ENCODE peak calls at places on chromosomes 6 and 20, in nine cellular contexts. M is cardiac muscle cell, W is Peyer's patch, L is lower lobe of right lung, B is psoas muscle, O is left lung, R is suprapubic skin, I is brain microvascular endothelial cell, Y is ovary. E is an unnamed sample.

GRCh38 chr20:48180637-48181036 is 395.4 kb upstream of the SULF2 start:
- DNase-seq in B (no peak), L (no peak), O (no peak), W (no peak), M (no peak), Y (peak; percentile 29), R (no peak), I (no peak), E (no peak)

GRCh38 chr6:169791721-169792131 is 40.3 kb downstream of the ERMARD start:
- DNase-seq in W (no peak), B (no peak), R (peak; percentile 35), O (no peak), M (peak; percentile 52), I (no peak), Y (no peak), L (no peak), E (peak; percentile 5)

GRCh38 chr6:159433550-159433949 is 259.5 kb downstream of the SOD2 start:
- DNase-seq in I (no peak), Y (no peak), W (no peak), B (no peak), R (no peak), M (no peak), O (no peak), L (no peak), E (no peak)

GRCh38 chr6:126959765-126960164 is 158.7 kb upstream of the RSPO3 start:
- DNase-seq in I (no peak), B (no peak), O (no peak), M (no peak), W (no peak), R (no peak), L (no peak), Y (no peak), E (no peak)

GRCh38 chr6:55528624-55529023 is 50.4 kb downstream of the HMGCLL1 start:
- DNase-seq in O (no peak), Y (no peak), B (no peak), R (no peak), M (no peak), I (peak; percentile 35), W (no peak), L (no peak), E (peak; percentile 24)

GRCh38 chr6:29702519-29703103 is 20.6 kb upstream of the HLA-F start:
- DNase-seq in Y (peak; percentile 77), O (peak; percentile 98), R (no peak), I (peak; percentile 31), B (no peak), L (peak; percentile 74), W (peak; percentile 79), M (peak; percentile 65), E (no peak)

GRCh38 chr6:50925548-50925947 is 106.9 kb downstream of the TFAP2B start:
- DNase-seq in W (no peak), I (no peak), R (no peak), B (no peak), L (no peak), O (no peak), M (no peak), Y (no peak), E (no peak)

GRCh38 chr6:13355969-13356368 is 27.6 kb upstream of the TBC1D7 start:
- DNase-seq in R (no peak), W (no peak), L (no peak), B (no peak), Y (no peak), O (no peak), I (no peak), M (no peak), E (no peak)

GRCh38 chr6:8207869-8208191 is 105.5 kb upstream of the EEF1E1 start:
- DNase-seq in B (no peak), M (no peak), L (no peak), O (no peak), Y (no peak), I (no peak), W (no peak), R (no peak), E (no peak)

GRCh38 chr6:30463651-30464618 is 25.4 kb upstream of the HLA-E start:
- DNase-seq in M (no peak), Y (peak; percentile 40), I (no peak), W (peak; percentile 59), L (peak; percentile 73), O (peak; percentile 93), B (peak; percentile 38), R (no peak), E (no peak)

GRCh38 chr6:2853766-2854393 is 12.2 kb upstream of the SERPINB1 start:
- DNase-seq in O (no peak), R (no peak), B (peak; percentile 62), L (no peak), I (peak; percentile 92), Y (no peak), M (no peak), W (peak; percentile 49), E (no peak)

GRCh38 chr6:83511901-83512681 is at the start of gene PRSS35:
- DNase-seq in I (peak; percentile 38), M (peak; percentile 87), W (peak; percentile 71), L (peak; percentile 58), Y (peak; percentile 78), B (peak; percentile 36), O (peak; percentile 88), R (no peak), E (peak; percentile 46)

GRCh38 chr20:48636301-48636700 is 191.5 kb downstream of the PREX1 start:
- DNase-seq in W (no peak), M (no peak), R (no peak), O (peak; percentile 82), B (no peak), Y (no peak), I (no peak), L (no peak), E (no peak)

GRCh38 chr6:91386204-91386603 is 799.3 kb upstream of the MAP3K7 start:
- DNase-seq in R (no peak), M (no peak), Y (no peak), B (no peak), L (no peak), O (no peak), I (no peak), W (no peak), E (no peak)

GRCh38 chr6:78867370-78868040 is at the start of gene IRAK1BP1:
- DNase-seq in O (peak; percentile 92), I (peak; percentile 85), Y (peak; percentile 88), R (peak; percentile 84), B (peak; percentile 77), M (peak; percentile 89), W (peak; percentile 84), L (peak; percentile 89), E (peak; percentile 81)
- TF ChIP-seq CTCF in O (no peak), I (peak; percentile 44), Y (peak; percentile 6), R (no peak), B (no peak), M (peak; percentile 24), W (no peak), L (no peak), E (no peak)

GRCh38 chr20:5835870-5836269 is 85.7 kb downstream of the SHLD1 start:
- DNase-seq in W (no peak), Y (no peak), B (no peak), R (no peak), O (no peak), L (no peak), M (no peak), I (no peak), E (no peak)

GRCh38 chr20:5831539-5832237 is 81.5 kb downstream of the SHLD1 start:
- DNase-seq in R (no peak), M (no peak), L (no peak), B (no peak), O (no peak), W (no peak), Y (no peak), I (no peak), E (no peak)

GRCh38 chr20:5835234-5835845 is 85.1 kb downstream of the SHLD1 start:
- DNase-seq in I (peak; percentile 52), L (no peak), B (no peak), W (no peak), M (no peak), R (no peak), Y (peak; percentile 46), O (no peak), E (peak; percentile 59)

GRCh38 chr20:5833309-5833941 is 83.2 kb downstream of the SHLD1 start:
- DNase-seq in M (no peak), Y (no peak), B (no peak), O (no peak), L (no peak), W (no peak), I (no peak), R (no peak), E (no peak)

DNA sequence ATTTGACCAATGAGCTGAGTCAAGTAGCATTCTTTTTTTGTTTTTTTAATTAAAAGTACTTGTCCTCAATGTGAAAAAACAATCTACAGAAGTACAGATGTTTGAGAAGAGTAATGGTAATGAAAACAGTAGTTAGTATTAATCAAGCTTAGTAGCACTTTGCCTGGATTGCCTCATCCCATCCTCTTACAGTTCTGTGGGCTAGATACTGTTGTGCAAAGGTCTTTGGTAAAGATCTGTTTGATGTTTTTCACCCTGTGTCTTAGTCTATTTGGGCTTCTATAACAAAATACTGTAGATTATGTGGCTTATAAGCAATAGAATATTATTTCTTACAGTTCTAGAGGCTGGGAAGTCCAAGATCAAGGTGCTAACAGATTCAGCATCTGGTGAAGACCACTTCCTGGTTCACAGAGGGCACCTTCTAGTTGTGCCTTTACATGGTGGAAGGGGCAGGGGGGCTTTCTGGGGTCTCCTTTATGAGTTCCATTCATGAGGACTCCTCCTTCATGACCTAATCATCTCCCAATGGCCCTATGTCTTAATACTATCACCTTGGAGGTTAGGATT is 84.3 kb downstream of the SHLD1 start:
- DNase-seq in Y (no peak), M (no peak), L (no peak), R (no peak), B (no peak), O (no peak), I (no peak), W (no peak), E (no peak)
- H3K27ac ChIP-seq in Y (no peak overlapping the region), M (no peak overlapping the region), L (no peak overlapping the region), R (no peak overlapping the region), B (no peak overlapping the region), O (no peak overlapping the region), I (no peak overlapping the region), W (no peak overlapping the region), E (no peak overlapping the region)

DNA sequence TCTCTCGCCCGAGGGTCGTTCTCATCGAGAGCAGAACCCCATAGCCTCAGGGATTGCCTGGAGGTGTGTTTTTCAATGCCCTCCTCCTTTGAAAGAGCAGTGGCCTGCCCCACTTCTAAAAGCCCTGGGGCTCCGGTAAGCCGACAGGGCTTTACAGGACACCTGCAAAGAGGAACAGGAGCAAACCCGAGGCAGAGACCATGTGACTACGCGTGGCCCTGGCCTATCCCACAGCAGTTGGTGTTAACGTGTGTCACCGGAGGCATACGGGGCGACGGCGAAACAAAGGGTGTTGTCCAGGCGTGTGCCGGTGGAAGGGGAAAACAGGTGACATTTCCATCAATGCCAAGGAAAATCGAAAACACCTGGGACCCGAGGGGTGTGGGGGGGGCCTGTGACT is 972.9 kb upstream of the DEFB115 start:
- DNase-seq in W (no peak), B (no peak), Y (no peak), O (no peak), M (no peak), I (no peak), L (no peak), R (no peak), E (no peak)
- H3K4me3 ChIP-seq in W (no peak overlapping the region), B (peak overlapping the region; percentile 49), Y (no peak overlapping the region), O (no peak overlapping the region), M (peak overlapping the region; percentile 31), I (no peak overlapping the region), L (peak overlapping the region; percentile 53), R (peak overlapping the region; percentile 47), E (peak overlapping the region; percentile 29)

DNA sequence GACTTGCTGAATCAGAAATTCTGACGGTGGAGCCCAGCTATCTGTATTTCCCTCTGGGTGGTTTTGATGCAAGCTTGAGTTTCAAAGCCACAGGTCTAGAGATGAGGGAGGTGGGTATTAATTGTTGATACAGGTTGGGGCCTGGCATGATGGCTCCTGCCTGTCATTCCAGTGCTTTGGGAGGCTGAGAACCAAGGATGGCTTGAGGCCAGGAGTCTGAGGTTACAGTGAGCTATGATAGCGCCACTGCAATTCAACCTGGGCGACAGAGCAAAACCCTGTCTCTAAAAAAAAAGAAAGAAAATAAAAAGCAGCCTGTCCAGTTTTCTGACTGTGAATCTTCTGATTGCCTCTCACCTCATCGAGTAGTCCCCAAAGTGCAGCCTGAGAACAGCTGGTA is 184.8 kb upstream of the SASH1 start:
- DNase-seq in M (no peak), L (no peak), W (no peak), Y (no peak), O (no peak), R (no peak), I (no peak), B (no peak), E (no peak)
- TF ChIP-seq CTCF in M (no peak), L (no peak), W (no peak), Y (no peak), O (no peak), R (no peak), I (no peak), B (no peak), E (no peak)

E was measured in pancreas.